ENCODE peak calls at places on chromosomes 3 and 15, in four cellular contexts. V is endodermal cell, N is RWPE2, B is GM13976. J is an unnamed sample.

GRCh38 chr15:33985287-33985686 is 17.0 kb downstream of the CHRM5 start:
- DNase-seq in V (no peak), N (no peak), B (no peak), J (no peak)

GRCh38 chr3:168596175-168596574 is 500.5 kb upstream of the GOLIM4 start:
- DNase-seq in V (no peak), N (no peak), B (no peak), J (no peak)

GRCh38 chr15:88890495-88890894 is 4.8 kb downstream of the HAPLN3 start:
- DNase-seq in V (no peak), N (no peak), B (no peak), J (no peak)

GRCh38 chr3:99500485-99500884 is 137.9 kb upstream of the COL8A1 start:
- DNase-seq in V (no peak), N (no peak), B (no peak), J (no peak)

GRCh38 chr15:27042646-27043045 is 71.7 kb downstream of the GABRG3 start:
- DNase-seq in V (peak), N (no peak), B (no peak), J (no peak)

GRCh38 chr15:45734244-45734643 is 99.4 kb downstream of the SQOR start:
- DNase-seq in V (no peak), N (no peak), B (no peak), J (no peak)

GRCh38 chr15:42349178-42349577 is 10.1 kb upstream of the CAPN3 start:
- DNase-seq in V (no peak), N (no peak), B (no peak), J (no peak)

GRCh38 chr3:13045245-13045903 is 27.9 kb downstream of the IQSEC1 start:
- DNase-seq in V (no peak), N (no peak), B (no peak), J (no peak)

GRCh38 chr3:196122021-196122687 is 40.3 kb upstream of the TFRC start:
- DNase-seq in V (no peak), N (no peak), B (no peak), J (no peak)

GRCh38 chr3:186519021-186519658 is 25.0 kb downstream of the CRYGS start:
- DNase-seq in V (no peak), N (no peak), B (no peak), J (no peak)

GRCh38 chr3:154018100-154018696 is 103.0 kb upstream of the ARHGEF26 start:
- DNase-seq in V (peak), N (no peak), B (peak), J (no peak)

GRCh38 chr15:35663956-35664355 is 118.0 kb upstream of the DPH6 start:
- DNase-seq in V (no peak), N (no peak), B (no peak), J (no peak)

GRCh38 chr3:197522183-197522715 is 33.5 kb downstream of the BDH1 start:
- DNase-seq in V (no peak), N (no peak), B (no peak), J (no peak)

GRCh38 chr3:11995061-11995460 is 9.1 kb upstream of the SYN2 start:
- DNase-seq in V (peak), N (no peak), B (no peak), J (no peak)

GRCh38 chr3:104901396-104901795 is 465.3 kb upstream of the ALCAM start:
- DNase-seq in V (no peak), N (no peak), B (no peak), J (no peak)

GRCh38 chr3:179279837-179280236 is 28.9 kb upstream of the KCNMB3 start:
- DNase-seq in V (no peak), N (no peak), B (no peak), J (no peak)

GRCh38 chr15:73265536-73266153 is 103.1 kb downstream of the HCN4 start:
- DNase-seq in V (peak), N (no peak), B (peak), J (no peak)
- TF ChIP-seq CTCF in V (peak), N (peak), B (peak), J (peak)

GRCh38 chr3:181454451-181455027 is 257.2 kb upstream of the SOX2 start:
- DNase-seq in V (no peak), N (no peak), B (no peak), J (no peak)
- TF ChIP-seq CTCF in V (peak), N (no peak), B (no peak), J (no peak)

DNA sequence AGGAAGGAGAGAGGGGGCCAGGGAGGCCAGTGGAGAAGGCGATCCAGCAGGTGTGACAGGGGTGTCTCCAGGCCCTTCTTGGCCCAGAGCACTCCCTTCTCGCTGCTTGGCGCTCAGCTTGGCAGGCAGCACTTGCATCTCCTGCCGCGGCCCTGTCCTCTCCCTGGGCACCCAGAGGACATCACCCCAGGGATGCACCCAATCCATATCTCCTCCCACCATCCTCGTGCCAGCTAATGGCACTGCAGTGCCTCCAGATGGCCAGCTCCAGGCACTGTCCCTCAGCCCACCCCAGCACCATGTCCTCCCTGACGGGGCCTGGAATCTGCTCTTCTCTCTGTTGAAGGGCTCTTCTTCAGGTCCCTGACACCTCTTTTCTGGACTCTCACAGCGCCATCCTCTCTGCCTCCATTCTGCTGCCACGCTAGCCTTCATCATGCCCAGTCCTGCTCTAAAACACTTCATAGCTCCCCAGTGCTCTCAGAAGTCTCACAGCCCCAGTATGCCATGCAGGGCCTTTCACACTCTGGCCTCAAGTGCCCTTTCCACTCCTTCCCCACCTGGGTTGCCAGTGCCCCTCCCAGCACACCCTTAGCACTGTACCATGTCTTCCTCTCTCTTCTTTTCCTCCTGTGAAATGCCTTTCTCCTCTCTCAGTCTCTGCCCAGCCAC is 106.8 kb upstream of the SLC6A11 start:
- DNase-seq in V (no peak), N (no peak), B (no peak), J (no peak)
- TF ChIP-seq CTCF in V (peak), N (no peak), B (no peak), J (peak)

GRCh38 chr3:102224171-102224570 is 210.6 kb upstream of the ZPLD1 start:
- DNase-seq in V (no peak), N (no peak), B (peak), J (no peak)
- TF ChIP-seq CTCF in V (no peak), N (peak), B (peak), J (peak)

DNA sequence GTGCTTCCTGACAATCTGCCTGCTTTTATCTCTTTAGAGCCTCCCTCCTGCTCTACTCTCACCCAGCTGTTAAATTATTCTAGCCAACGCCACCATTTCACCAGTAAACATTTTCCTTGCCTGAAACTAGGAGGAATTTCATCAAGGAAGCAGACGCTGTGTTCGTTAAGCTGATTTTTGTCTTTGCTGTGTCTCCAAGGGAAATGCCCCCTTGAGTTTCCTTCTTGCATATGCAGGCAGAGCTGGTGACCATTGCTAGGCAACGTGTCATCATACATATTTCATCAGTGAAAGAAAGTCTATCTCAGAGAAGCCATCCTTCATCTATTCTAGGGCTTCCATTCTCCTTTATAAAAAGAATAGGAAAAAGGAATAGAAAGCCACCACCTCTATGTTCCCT is 87.0 kb upstream of the ST8SIA2 start:
- DNase-seq in V (peak), N (no peak), B (no peak), J (no peak)
- TF ChIP-seq CTCF in V (peak), N (no peak), B (no peak), J (peak)

J was measured in chondrocyte.